ENCODE peak calls at places on chromosomes 5 and 9, in six cellular contexts. P, N, S, I, H and E are unnamed samples.

GRCh38 chr5:32951003-32951402 is 239.9 kb downstream of the NPR3 start:
- DNase-seq in P (no peak), N (no peak), S (no peak), I (no peak), H (no peak), E (no peak)

GRCh38 chr5:147547730-147548129 is 37.9 kb upstream of the DPYSL3 start:
- DNase-seq in P (no peak), N (no peak), S (peak), I (peak), H (no peak), E (peak)

GRCh38 chr5:38515081-38515480 is 41.4 kb downstream of the LIFR start:
- DNase-seq in P (no peak), N (no peak), S (no peak), I (no peak), H (no peak), E (no peak)

GRCh38 chr9:79471577-79472543 is 99.9 kb upstream of the TLE4 start:
- DNase-seq in P (peak), N (peak), S (peak), I (peak), H (no peak), E (peak)

GRCh38 chr5:77855369-77855768 is 79.2 kb upstream of the TBCA start:
- DNase-seq in P (no peak), N (no peak), S (no peak), I (no peak), H (no peak), E (no peak)

GRCh38 chr5:139668924-139669680 is 21.0 kb downstream of the CXXC5 start:
- DNase-seq in P (no peak), N (no peak), S (no peak), I (no peak), H (no peak), E (no peak)

GRCh38 chr5:54761213-54761701 is 224.1 kb downstream of the ESM1 start:
- DNase-seq in P (no peak), N (peak), S (peak), I (peak), H (peak), E (peak)

GRCh38 chr9:98860871-98861293 is 53.4 kb downstream of the GALNT12 start:
- DNase-seq in P (peak), N (peak), S (peak), I (peak), H (no peak), E (peak)

GRCh38 chr5:119395080-119395836 is 39.4 kb downstream of the TNFAIP8 start:
- DNase-seq in P (no peak), N (peak), S (no peak), I (no peak), H (no peak), E (no peak)

GRCh38 chr5:126096442-126096841 is 326.8 kb upstream of the GRAMD2B start:
- DNase-seq in P (no peak), N (no peak), S (no peak), I (no peak), H (no peak), E (no peak)

GRCh38 chr5:19676895-19677294 is 311.1 kb downstream of the CDH18 start:
- DNase-seq in P (no peak), N (no peak), S (peak), I (no peak), H (no peak), E (no peak)

GRCh38 chr5:157575096-157575872 is at the start of gene ADAM19:
- DNase-seq in P (peak), N (peak), S (peak), I (peak), H (no peak), E (no peak)

GRCh38 chr5:79846198-79846521 is 144.9 kb downstream of the MTX3 start:
- DNase-seq in P (no peak), N (no peak), S (no peak), I (no peak), H (no peak), E (no peak)
- H3K4me3 ChIP-seq in P (no peak), N (no peak), S (no peak), I (no peak), H (no peak), E (no peak)

GRCh38 chr9:71746753-71747115 is 21.6 kb downstream of the CEMIP2 start:
- DNase-seq in P (no peak), N (no peak), S (no peak), I (no peak), H (no peak), E (no peak)
- H3K4me3 ChIP-seq in P (no peak), N (no peak), S (no peak), I (no peak), H (no peak), E (no peak)

GRCh38 chr9:19232830-19233194 is 2.3 kb downstream of the DENND4C start:
- DNase-seq in P (no peak), N (peak), S (peak), I (peak), H (no peak), E (no peak)
- H3K4me3 ChIP-seq in P (peak), N (peak), S (peak), I (peak), H (peak), E (peak)

GRCh38 chr9:20872340-20872977 is 159.0 kb downstream of the HACD4 start:
- DNase-seq in P (no peak), N (peak), S (peak), I (peak), H (peak), E (no peak)
- H3K4me3 ChIP-seq in P (no peak), N (no peak), S (no peak), I (no peak), H (no peak), E (no peak)

DNA sequence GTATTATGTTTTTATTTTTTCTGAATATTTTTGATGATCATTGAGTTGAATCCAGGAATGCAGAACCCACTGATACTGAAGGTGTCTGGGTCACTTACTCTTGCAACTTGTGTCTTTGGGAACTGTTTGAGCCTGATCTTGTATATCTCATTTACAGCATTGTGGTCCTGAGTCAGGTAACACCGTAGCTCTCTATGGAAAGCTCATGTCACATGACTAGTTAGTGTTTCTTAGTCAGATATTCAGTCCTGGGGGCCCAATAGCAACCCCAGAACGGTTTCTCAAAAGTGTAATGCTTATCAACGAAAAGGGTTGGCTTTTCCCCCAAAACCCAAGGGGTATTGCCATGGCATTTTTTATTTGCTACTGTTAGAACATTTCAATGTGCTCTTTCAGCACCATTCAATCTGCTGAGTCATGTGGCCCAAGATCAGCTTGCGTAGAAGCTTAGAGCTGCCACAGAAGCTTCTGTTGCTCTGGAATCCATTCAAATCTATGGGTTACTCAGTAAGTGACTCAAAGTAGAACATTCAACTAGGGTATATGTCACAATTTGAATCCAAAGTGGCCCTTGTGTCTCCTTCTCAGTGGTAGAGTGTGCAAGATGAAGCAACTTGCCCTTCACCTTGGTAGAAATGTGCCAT is 12.1 kb upstream of the PTAR1 start:
- DNase-seq in P (no peak), N (peak), S (peak), I (peak), H (no peak), E (no peak)
- H3K4me3 ChIP-seq in P (no peak), N (no peak), S (no peak), I (no peak), H (no peak), E (no peak)

GRCh38 chr9:119368681-119369581 is at the start of gene BRINP1:
- DNase-seq in P (peak), N (peak), S (peak), I (peak), H (peak), E (no peak)

GRCh38 chr9:119369670-119370366 is 583 bp upstream of the BRINP1 start:
- DNase-seq in P (no peak), N (no peak), S (no peak), I (peak), H (no peak), E (no peak)

GRCh38 chr9:119366909-119367690 is 2.1 kb downstream of the BRINP1 start:
- DNase-seq in P (no peak), N (no peak), S (no peak), I (no peak), H (no peak), E (no peak)

GRCh38 chr9:119370816-119371215 is 1.6 kb upstream of the BRINP1 start:
- DNase-seq in P (peak), N (peak), S (peak), I (peak), H (no peak), E (no peak)

DNA sequence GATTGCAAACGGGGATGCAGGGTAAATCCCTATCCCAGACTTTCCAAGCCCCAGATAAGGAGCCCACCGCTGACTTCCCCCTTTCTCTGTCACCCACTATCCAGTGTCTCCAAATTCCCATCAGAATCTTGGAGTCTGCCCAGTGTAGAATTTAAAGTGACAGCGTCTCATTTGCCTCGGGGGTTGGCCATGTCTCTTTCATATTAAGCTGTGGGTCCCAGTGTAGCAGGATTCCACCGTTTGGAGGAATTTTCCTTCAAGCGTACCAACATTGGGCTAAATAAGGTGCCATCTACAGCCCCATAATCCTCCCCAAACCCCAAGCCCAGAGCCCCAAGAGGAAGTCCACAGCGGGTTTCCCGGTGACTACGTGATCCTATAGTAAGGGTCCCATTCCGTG is 1.1 kb downstream of the BRINP1 start:
- DNase-seq in P (no peak), N (no peak), S (no peak), I (no peak), H (no peak), E (no peak)
- H3K4me3 ChIP-seq in P (no peak), N (peak), S (no peak), I (peak), H (no peak), E (peak)

GRCh38 chr9:550267-550790 is 291.2 kb upstream of the DMRT1 start:
- DNase-seq in P (no peak), N (no peak), S (no peak), I (no peak), H (no peak), E (no peak)
- H3K4me3 ChIP-seq in P (no peak), N (no peak), S (no peak), I (no peak), H (no peak), E (no peak)